ENCODE peak calls at places on chromosomes 4 and X, in five cellular contexts. One of them, this sample, is unnamed. For H3K27me3 and H3K4me1, the result is how much of the 10 kb centered on the place peaks cover.

GRCh38 chr4:139789096-139789495 is 123.5 kb downstream of the MGST2 start:
- DNase-seq in naive thymus-derived CD4-positive, alpha-beta T cell: no peak
- DNase-seq in heart left ventricle: no peak
- DNase-seq in CD8-positive, alpha-beta memory T cell: no peak
- DNase-seq in lung: no peak
- DNase-seq in this sample: no peak

GRCh38 chrX:44422631-44423030 is 79.2 kb upstream of the EFHC2 start:
- DNase-seq in lung: no peak
- DNase-seq in naive thymus-derived CD4-positive, alpha-beta T cell: no peak
- DNase-seq in heart left ventricle: no peak
- DNase-seq in CD8-positive, alpha-beta memory T cell: no peak
- DNase-seq in this sample: no peak

GRCh38 chr4:2796261-2797187 is 3.6 kb downstream of the SH3BP2 start:
- DNase-seq in heart left ventricle: no peak
- DNase-seq in naive thymus-derived CD4-positive, alpha-beta T cell: no peak
- DNase-seq in CD8-positive, alpha-beta memory T cell: no peak
- DNase-seq in lung: no peak
- DNase-seq in this sample: peak

GRCh38 chr4:15035152-15035551 is 32.9 kb downstream of the CPEB2 start:
- DNase-seq in heart left ventricle: no peak
- DNase-seq in naive thymus-derived CD4-positive, alpha-beta T cell: no peak
- DNase-seq in CD8-positive, alpha-beta memory T cell: no peak
- DNase-seq in lung: no peak
- DNase-seq in this sample: no peak

GRCh38 chr4:83490876-83491450 is 6.1 kb upstream of the ABRAXAS1 start:
- DNase-seq in CD8-positive, alpha-beta memory T cell: no peak
- DNase-seq in lung: no peak
- DNase-seq in heart left ventricle: no peak
- DNase-seq in naive thymus-derived CD4-positive, alpha-beta T cell: peak
- DNase-seq in this sample: no peak

GRCh38 chr4:176758731-176759130 is 34.0 kb downstream of the VEGFC start:
- DNase-seq in CD8-positive, alpha-beta memory T cell: no peak
- DNase-seq in lung: no peak
- DNase-seq in heart left ventricle: no peak
- DNase-seq in naive thymus-derived CD4-positive, alpha-beta T cell: no peak
- DNase-seq in this sample: no peak

GRCh38 chr4:33421887-33422286 is 2701.7 kb downstream of the PCDH7 start:
- DNase-seq in CD8-positive, alpha-beta memory T cell: no peak
- DNase-seq in lung: no peak
- DNase-seq in naive thymus-derived CD4-positive, alpha-beta T cell: no peak
- DNase-seq in heart left ventricle: no peak
- DNase-seq in this sample: no peak

GRCh38 chr4:123997116-123997515 is 600.5 kb downstream of the SPRY1 start:
- DNase-seq in heart left ventricle: peak
- DNase-seq in naive thymus-derived CD4-positive, alpha-beta T cell: no peak
- DNase-seq in CD8-positive, alpha-beta memory T cell: no peak
- DNase-seq in lung: no peak
- DNase-seq in this sample: no peak

GRCh38 chr4:116374815-116375214 is 710.6 kb downstream of the TRAM1L1 start:
- DNase-seq in heart left ventricle: no peak
- DNase-seq in naive thymus-derived CD4-positive, alpha-beta T cell: no peak
- DNase-seq in lung: no peak
- DNase-seq in CD8-positive, alpha-beta memory T cell: no peak
- DNase-seq in this sample: no peak

GRCh38 chr4:36128689-36129088 is 115.6 kb downstream of the ARAP2 start:
- DNase-seq in heart left ventricle: no peak
- DNase-seq in CD8-positive, alpha-beta memory T cell: no peak
- DNase-seq in naive thymus-derived CD4-positive, alpha-beta T cell: no peak
- DNase-seq in lung: no peak
- DNase-seq in this sample: no peak

GRCh38 chrX:39133971-39134370 is 332.7 kb downstream of the MID1IP1 start:
- DNase-seq in naive thymus-derived CD4-positive, alpha-beta T cell: peak
- DNase-seq in lung: no peak
- DNase-seq in CD8-positive, alpha-beta memory T cell: no peak
- DNase-seq in heart left ventricle: no peak
- DNase-seq in this sample: no peak

GRCh38 chr4:95980877-95981360 is 141.0 kb downstream of the PDHA2 start:
- DNase-seq in lung: no peak
- DNase-seq in CD8-positive, alpha-beta memory T cell: no peak
- DNase-seq in naive thymus-derived CD4-positive, alpha-beta T cell: no peak
- DNase-seq in heart left ventricle: no peak
- DNase-seq in this sample: no peak

GRCh38 chr4:55442541-55442940 is 46.8 kb downstream of the TMEM165 start:
- DNase-seq in CD8-positive, alpha-beta memory T cell: no peak
- DNase-seq in naive thymus-derived CD4-positive, alpha-beta T cell: no peak
- DNase-seq in heart left ventricle: no peak
- DNase-seq in lung: no peak
- DNase-seq in this sample: no peak

GRCh38 chr4:103496800-103497199 is 223.0 kb downstream of the TACR3 start:
- DNase-seq in lung: no peak
- DNase-seq in naive thymus-derived CD4-positive, alpha-beta T cell: no peak
- DNase-seq in CD8-positive, alpha-beta memory T cell: no peak
- DNase-seq in heart left ventricle: no peak
- DNase-seq in this sample: no peak

GRCh38 chr4:76626686-76627465 is 191.8 kb downstream of the SHROOM3 start:
- DNase-seq in naive thymus-derived CD4-positive, alpha-beta T cell: no peak
- DNase-seq in lung: no peak
- DNase-seq in CD8-positive, alpha-beta memory T cell: no peak
- DNase-seq in heart left ventricle: no peak
- DNase-seq in this sample: no peak

GRCh38 chr4:38869511-38869910 is 1.9 kb downstream of the FAM114A1 start:
- DNase-seq in lung: no peak
- DNase-seq in heart left ventricle: no peak
- DNase-seq in CD8-positive, alpha-beta memory T cell: no peak
- DNase-seq in naive thymus-derived CD4-positive, alpha-beta T cell: no peak
- DNase-seq in this sample: no peak

GRCh38 chrX:99394450-99394849 is 1015.6 kb downstream of the PCDH19 start:
- DNase-seq in CD8-positive, alpha-beta memory T cell: no peak
- DNase-seq in heart left ventricle: no peak
- DNase-seq in naive thymus-derived CD4-positive, alpha-beta T cell: no peak
- DNase-seq in lung: no peak
- DNase-seq in this sample: no peak

GRCh38 chr4:53459548-53459947 is 82.1 kb downstream of the FIP1L1 start:
- DNase-seq in CD8-positive, alpha-beta memory T cell: no peak
- DNase-seq in lung: peak
- DNase-seq in naive thymus-derived CD4-positive, alpha-beta T cell: no peak
- DNase-seq in heart left ventricle: no peak
- DNase-seq in this sample: no peak

GRCh38 chr4:151605215-151605614 is 155.6 kb downstream of the GATB start:
- DNase-seq in lung: no peak
- DNase-seq in heart left ventricle: no peak
- DNase-seq in naive thymus-derived CD4-positive, alpha-beta T cell: no peak
- DNase-seq in CD8-positive, alpha-beta memory T cell: no peak
- DNase-seq in this sample: no peak

GRCh38 chr4:143692241-143692640 is 8.2 kb downstream of the FREM3 start:
- DNase-seq in naive thymus-derived CD4-positive, alpha-beta T cell: no peak
- DNase-seq in lung: no peak
- DNase-seq in CD8-positive, alpha-beta memory T cell: no peak
- DNase-seq in heart left ventricle: no peak
- DNase-seq in this sample: no peak

GRCh38 chr4:17109126-17109525 is 210.7 kb upstream of the LDB2 start:
- DNase-seq in naive thymus-derived CD4-positive, alpha-beta T cell: no peak
- DNase-seq in lung: no peak
- DNase-seq in heart left ventricle: no peak
- DNase-seq in CD8-positive, alpha-beta memory T cell: no peak
- DNase-seq in this sample: no peak

GRCh38 chr4:4521069-4521468 is 20.8 kb downstream of the STX18 start:
- DNase-seq in naive thymus-derived CD4-positive, alpha-beta T cell: no peak
- DNase-seq in lung: no peak
- DNase-seq in CD8-positive, alpha-beta memory T cell: no peak
- DNase-seq in heart left ventricle: no peak
- DNase-seq in this sample: no peak

GRCh38 chr4:143618811-143619210 is 81.7 kb downstream of the FREM3 start:
- DNase-seq in CD8-positive, alpha-beta memory T cell: no peak
- DNase-seq in lung: no peak
- DNase-seq in heart left ventricle: no peak
- DNase-seq in naive thymus-derived CD4-positive, alpha-beta T cell: no peak
- DNase-seq in this sample: no peak

GRCh38 chrX:85851418-85851817 is 195.9 kb downstream of the CHM start:
- DNase-seq in CD8-positive, alpha-beta memory T cell: no peak
- DNase-seq in lung: peak
- DNase-seq in naive thymus-derived CD4-positive, alpha-beta T cell: no peak
- DNase-seq in heart left ventricle: no peak
- DNase-seq in this sample: no peak

GRCh38 chr4:74499986-74500781 is 55.2 kb downstream of the AREG start:
- DNase-seq in CD8-positive, alpha-beta memory T cell: no peak
- DNase-seq in naive thymus-derived CD4-positive, alpha-beta T cell: no peak
- DNase-seq in heart left ventricle: no peak
- DNase-seq in lung: no peak
- DNase-seq in this sample: no peak

GRCh38 chr4:73208376-73208775 is 50.2 kb downstream of the ANKRD17 start:
- DNase-seq in lung: no peak
- DNase-seq in CD8-positive, alpha-beta memory T cell: no peak
- DNase-seq in heart left ventricle: no peak
- DNase-seq in naive thymus-derived CD4-positive, alpha-beta T cell: no peak
- DNase-seq in this sample: no peak

GRCh38 chrX:76064825-76065224 is 108.0 kb upstream of the PBDC1 start:
- DNase-seq in heart left ventricle: no peak
- DNase-seq in lung: no peak
- DNase-seq in CD8-positive, alpha-beta memory T cell: no peak
- DNase-seq in naive thymus-derived CD4-positive, alpha-beta T cell: no peak
- DNase-seq in this sample: no peak

GRCh38 chrX:115177941-115178340 is 11.3 kb upstream of the RBMXL3 start:
- DNase-seq in lung: no peak
- DNase-seq in heart left ventricle: no peak
- DNase-seq in CD8-positive, alpha-beta memory T cell: no peak
- DNase-seq in naive thymus-derived CD4-positive, alpha-beta T cell: no peak
- DNase-seq in this sample: no peak

GRCh38 chr4:143016171-143016570 is 168.5 kb upstream of the USP38 start:
- DNase-seq in heart left ventricle: no peak
- DNase-seq in naive thymus-derived CD4-positive, alpha-beta T cell: no peak
- DNase-seq in CD8-positive, alpha-beta memory T cell: no peak
- DNase-seq in lung: no peak
- DNase-seq in this sample: no peak

GRCh38 chr4:8334786-8335460 is 65.4 kb downstream of the HTRA3 start:
- DNase-seq in CD8-positive, alpha-beta memory T cell: no peak
- DNase-seq in heart left ventricle: peak
- DNase-seq in lung: no peak
- DNase-seq in naive thymus-derived CD4-positive, alpha-beta T cell: no peak
- DNase-seq in this sample: no peak

GRCh38 chr4:8747467-8747841 is 124.2 kb downstream of the HMX1 start:
- DNase-seq in heart left ventricle: no peak
- DNase-seq in lung: no peak
- DNase-seq in naive thymus-derived CD4-positive, alpha-beta T cell: no peak
- DNase-seq in CD8-positive, alpha-beta memory T cell: no peak
- DNase-seq in this sample: no peak

GRCh38 chr4:1012031-1012739 is 759 bp downstream of the FGFRL1 start:
- DNase-seq in naive thymus-derived CD4-positive, alpha-beta T cell: peak
- DNase-seq in lung: peak
- DNase-seq in CD8-positive, alpha-beta memory T cell: peak
- DNase-seq in heart left ventricle: peak
- DNase-seq in this sample: no peak

GRCh38 chr4:174214102-174214878 is 69.2 kb downstream of the FBXO8 start:
- DNase-seq in lung: no peak
- DNase-seq in naive thymus-derived CD4-positive, alpha-beta T cell: peak
- DNase-seq in heart left ventricle: peak
- DNase-seq in CD8-positive, alpha-beta memory T cell: peak
- DNase-seq in this sample: no peak

GRCh38 chr4:17315459-17315858 is 196.4 kb downstream of the QDPR start:
- DNase-seq in naive thymus-derived CD4-positive, alpha-beta T cell: no peak
- DNase-seq in heart left ventricle: no peak
- DNase-seq in lung: no peak
- DNase-seq in CD8-positive, alpha-beta memory T cell: no peak
- DNase-seq in this sample: no peak

DNA sequence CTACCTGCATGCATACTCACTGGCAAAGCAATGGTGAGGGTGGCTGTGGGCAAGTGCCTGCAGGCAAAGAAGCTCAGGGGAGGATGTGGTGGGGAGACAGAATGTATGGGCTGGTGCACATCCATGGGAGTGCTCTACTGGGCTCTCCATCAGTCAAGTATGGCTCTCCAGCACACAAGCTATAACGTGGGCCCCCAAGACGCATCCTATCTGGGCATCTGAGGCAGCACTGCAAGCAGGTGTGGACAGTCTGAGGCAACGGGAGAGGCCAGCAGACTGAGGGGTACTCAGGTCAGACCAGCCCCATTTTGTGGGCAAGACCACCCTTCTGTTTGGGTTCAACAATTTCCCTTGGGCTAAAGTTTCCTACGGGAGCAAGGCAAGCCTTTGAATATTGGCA is 1227.8 kb downstream of the FAM133A start:
- DNase-seq in heart left ventricle: no peak
- DNase-seq in CD8-positive, alpha-beta memory T cell: no peak
- DNase-seq in naive thymus-derived CD4-positive, alpha-beta T cell: no peak
- DNase-seq in lung: no peak
- DNase-seq in this sample: no peak
- H3K27me3 ChIP-seq in heart left ventricle: under half
- H3K27me3 ChIP-seq in CD8-positive, alpha-beta memory T cell: under half
- H3K27me3 ChIP-seq in naive thymus-derived CD4-positive, alpha-beta T cell: under half
- H3K27me3 ChIP-seq in lung: under half
- H3K27me3 ChIP-seq in this sample: under half

GRCh38 chr4:150176559-150176958 is 98.3 kb downstream of the DCLK2 start:
- DNase-seq in naive thymus-derived CD4-positive, alpha-beta T cell: no peak
- DNase-seq in heart left ventricle: no peak
- DNase-seq in CD8-positive, alpha-beta memory T cell: no peak
- DNase-seq in lung: no peak
- DNase-seq in this sample: no peak
- H3K4me1 ChIP-seq in naive thymus-derived CD4-positive, alpha-beta T cell: under half
- H3K4me1 ChIP-seq in heart left ventricle: under half
- H3K4me1 ChIP-seq in CD8-positive, alpha-beta memory T cell: under half
- H3K4me1 ChIP-seq in lung: under half
- H3K4me1 ChIP-seq in this sample: under half

GRCh38 chrX:107506596-107507031 is 57.2 kb downstream of the FRMPD3 start:
- DNase-seq in CD8-positive, alpha-beta memory T cell: no peak
- DNase-seq in lung: no peak
- DNase-seq in naive thymus-derived CD4-positive, alpha-beta T cell: no peak
- DNase-seq in heart left ventricle: no peak
- DNase-seq in this sample: no peak

GRCh38 chrX:107505223-107505622 is 55.8 kb downstream of the FRMPD3 start:
- DNase-seq in naive thymus-derived CD4-positive, alpha-beta T cell: no peak
- DNase-seq in lung: no peak
- DNase-seq in heart left ventricle: no peak
- DNase-seq in CD8-positive, alpha-beta memory T cell: no peak
- DNase-seq in this sample: no peak

GRCh38 chrX:107508925-107509324 is 59.5 kb downstream of the FRMPD3 start:
- DNase-seq in naive thymus-derived CD4-positive, alpha-beta T cell: no peak
- DNase-seq in heart left ventricle: no peak
- DNase-seq in lung: no peak
- DNase-seq in CD8-positive, alpha-beta memory T cell: no peak
- DNase-seq in this sample: no peak

GRCh38 chrX:107507093-107507743 is 57.8 kb downstream of the FRMPD3 start:
- DNase-seq in naive thymus-derived CD4-positive, alpha-beta T cell: no peak
- DNase-seq in lung: no peak
- DNase-seq in heart left ventricle: no peak
- DNase-seq in CD8-positive, alpha-beta memory T cell: no peak
- DNase-seq in this sample: no peak

GRCh38 chrX:107507744-107508117 is 58.3 kb downstream of the FRMPD3 start:
- DNase-seq in heart left ventricle: no peak
- DNase-seq in naive thymus-derived CD4-positive, alpha-beta T cell: no peak
- DNase-seq in CD8-positive, alpha-beta memory T cell: no peak
- DNase-seq in lung: no peak
- DNase-seq in this sample: no peak
- H3K27me3 ChIP-seq in heart left ventricle: under half
- H3K27me3 ChIP-seq in naive thymus-derived CD4-positive, alpha-beta T cell: under half
- H3K27me3 ChIP-seq in CD8-positive, alpha-beta memory T cell: under half
- H3K27me3 ChIP-seq in lung: under half
- H3K27me3 ChIP-seq in this sample: under half

GRCh38 chr4:185378264-185378663 is 17.5 kb downstream of the LRP2BP start:
- DNase-seq in naive thymus-derived CD4-positive, alpha-beta T cell: no peak
- DNase-seq in CD8-positive, alpha-beta memory T cell: no peak
- DNase-seq in heart left ventricle: no peak
- DNase-seq in lung: no peak
- DNase-seq in this sample: no peak
- H3K4me1 ChIP-seq in naive thymus-derived CD4-positive, alpha-beta T cell: under half
- H3K4me1 ChIP-seq in CD8-positive, alpha-beta memory T cell: under half
- H3K4me1 ChIP-seq in heart left ventricle: under half
- H3K4me1 ChIP-seq in lung: under half
- H3K4me1 ChIP-seq in this sample: under half